ENCODE peak calls at places on chromosomes 3 and 15, in six cellular contexts. B is neural progenitor cell, Q is HFFc6, P is lower leg skin, F is stomach, L is heart right ventricle. O is an unnamed sample.

GRCh38 chr3:39147711-39148115 is 5.7 kb downstream of the CSRNP1 start:
- DNase-seq in F (no peak), Q (no peak), B (no peak), L (no peak), P (no peak), O (peak)

GRCh38 chr3:128278130-128278529 is 124.8 kb downstream of the EEFSEC start:
- DNase-seq in Q (no peak), L (no peak), F (no peak), B (no peak), P (no peak), O (no peak)

GRCh38 chr15:67331676-67332075 is 77.1 kb downstream of the IQCH start:
- DNase-seq in L (no peak), B (no peak), P (no peak), F (no peak), Q (peak), O (no peak)

GRCh38 chr15:100729461-100729860 is 127.1 kb downstream of the ASB7 start:
- DNase-seq in F (no peak), P (no peak), L (no peak), B (no peak), Q (no peak), O (no peak)

GRCh38 chr3:12483364-12483763 is 916 bp upstream of the TSEN2 start:
- DNase-seq in P (no peak), F (no peak), L (no peak), Q (no peak), B (no peak), O (no peak)

GRCh38 chr3:106168941-106169340 is 300.1 kb upstream of the CBLB start:
- DNase-seq in P (no peak), Q (no peak), L (no peak), B (peak), F (no peak), O (no peak)

GRCh38 chr15:53536479-53537120 is 222.9 kb downstream of the WDR72 start:
- DNase-seq in Q (no peak), B (peak), F (no peak), L (no peak), P (no peak), O (no peak)

GRCh38 chr15:65791335-65792129 is 561 bp downstream of the DENND4A start:
- DNase-seq in B (peak), L (peak), P (peak), F (peak), Q (peak), O (peak)

GRCh38 chr3:127108796-127109195 is 84.1 kb upstream of the PRR23E start:
- DNase-seq in L (no peak), P (no peak), F (peak), Q (no peak), B (peak), O (no peak)

GRCh38 chr3:126338796-126339241 is 18.4 kb downstream of the KLF15 start:
- DNase-seq in B (no peak), L (no peak), P (no peak), Q (no peak), F (peak), O (peak)

GRCh38 chr3:182769673-182770072 is 23.6 kb upstream of the ATP11B start:
- DNase-seq in L (no peak), P (no peak), B (no peak), Q (no peak), F (no peak), O (no peak)

GRCh38 chr3:67037615-67038014 is 39.5 kb downstream of the KBTBD8 start:
- DNase-seq in F (no peak), Q (no peak), L (no peak), B (no peak), P (no peak), O (no peak)

GRCh38 chr3:127865941-127866340 is 43.6 kb upstream of the MGLL start:
- DNase-seq in L (no peak), B (no peak), Q (peak), P (no peak), F (no peak), O (no peak)

GRCh38 chr3:149867563-149867962 is 54.5 kb downstream of the RNF13 start:
- DNase-seq in L (no peak), F (no peak), P (no peak), B (no peak), Q (no peak), O (no peak)

GRCh38 chr15:42736178-42736792 is 643 bp downstream of the CDAN1 start:
- DNase-seq in L (peak), B (peak), Q (no peak), F (no peak), P (no peak), O (no peak)

GRCh38 chr15:81133782-81134461 is at the start of gene CFAP161:
- DNase-seq in P (peak), L (peak), B (peak), Q (peak), F (peak), O (peak)

GRCh38 chr3:20575153-20575552 is 389.1 kb upstream of the SGO1 start:
- DNase-seq in B (peak), F (no peak), L (no peak), P (no peak), Q (peak), O (no peak)

GRCh38 chr3:160830792-160831191 is 74.8 kb downstream of the PPM1L start:
- DNase-seq in L (no peak), F (no peak), P (no peak), B (no peak), Q (no peak), O (no peak)

GRCh38 chr3:197487911-197488391 is 67.8 kb downstream of the BDH1 start:
- DNase-seq in Q (peak), L (peak), F (no peak), B (no peak), P (no peak), O (peak)

GRCh38 chr3:184765047-184765729 is 46.8 kb upstream of the VPS8 start:
- DNase-seq in Q (no peak), L (no peak), B (no peak), P (no peak), F (no peak), O (no peak)

GRCh38 chr15:36791849-36792618 is 212.6 kb downstream of the CDIN1 start:
- DNase-seq in B (no peak), Q (no peak), P (no peak), F (no peak), L (peak), O (peak)

GRCh38 chr3:139561428-139561827 is 21.9 kb upstream of the RBP1 start:
- DNase-seq in Q (no peak), F (no peak), B (no peak), P (no peak), L (no peak), O (no peak)

GRCh38 chr3:139559541-139559940 is 20.0 kb upstream of the RBP1 start:
- DNase-seq in B (peak), P (no peak), L (no peak), Q (no peak), F (no peak), O (no peak)

GRCh38 chr3:139558351-139559170 is 19.0 kb upstream of the RBP1 start:
- DNase-seq in F (no peak), P (no peak), B (no peak), L (no peak), Q (no peak), O (no peak)

GRCh38 chr3:139561959-139562676 is 22.6 kb upstream of the RBP1 start:
- DNase-seq in B (peak), P (no peak), F (no peak), L (no peak), Q (no peak), O (no peak)

GRCh38 chr3:139564290-139564861 is 24.8 kb upstream of the RBP1 start:
- DNase-seq in P (no peak), B (peak), L (no peak), Q (no peak), F (no peak), O (no peak)
- TF ChIP-seq CTCF in P (no peak), B (peak), L (no peak), Q (no peak), F (no peak), O (no peak)

GRCh38 chr3:170848294-170848917 is 21.6 kb downstream of the RPL22L1 start:
- DNase-seq in B (no peak), Q (no peak), L (no peak), F (no peak), P (no peak), O (no peak)

DNA sequence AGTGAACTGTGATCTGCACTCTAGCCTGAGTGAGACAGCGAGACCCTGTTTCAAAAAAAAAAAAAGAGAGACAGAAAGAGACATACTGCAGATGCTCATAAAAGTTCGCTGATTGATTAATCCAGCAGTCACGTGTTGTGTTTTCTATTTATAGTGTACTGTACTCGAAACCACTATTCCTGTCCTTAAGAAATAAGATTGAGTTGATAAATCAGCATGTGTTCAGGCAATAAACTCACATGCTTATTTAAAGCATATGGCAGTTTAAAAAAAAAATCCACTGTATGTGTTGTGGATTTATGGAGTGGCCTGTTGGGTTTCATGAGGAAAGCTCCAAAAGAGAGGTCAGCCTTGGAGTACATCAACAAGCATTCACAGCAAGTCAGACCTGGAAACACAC is 17.7 kb downstream of the RPL22L1 start:
- DNase-seq in B (no peak), L (no peak), Q (no peak), P (no peak), F (no peak), O (no peak)
- TF ChIP-seq CTCF in B (no peak), L (no peak), Q (no peak), P (no peak), F (no peak), O (no peak)

DNA sequence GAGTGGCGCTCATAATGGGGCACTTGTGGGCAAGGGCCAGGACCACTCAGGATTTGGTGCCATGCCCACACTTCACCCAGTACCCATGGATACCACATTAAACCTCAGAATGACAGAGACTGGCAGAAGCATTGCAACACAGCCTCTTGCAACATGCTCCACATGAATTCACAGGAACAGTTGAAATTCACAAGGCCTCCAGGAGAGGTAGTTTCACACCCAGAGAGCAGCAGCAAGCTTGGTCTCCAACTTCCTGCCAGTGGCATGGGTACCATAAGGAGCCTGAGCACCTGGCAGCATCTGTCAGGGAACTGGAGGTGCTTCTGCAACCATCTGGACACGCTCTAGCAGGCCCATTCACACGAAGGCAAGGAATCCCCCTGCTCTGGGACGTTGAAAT is 101.0 kb downstream of the OSBPL10 start:
- DNase-seq in F (no peak), Q (no peak), B (no peak), P (no peak), L (no peak), O (no peak)
- TF ChIP-seq CTCF in F (no peak), Q (no peak), B (no peak), P (no peak), L (no peak), O (no peak)

GRCh38 chr3:179375091-179375999 is 27.8 kb downstream of the MFN1 start:
- DNase-seq in F (no peak), L (no peak), B (no peak), Q (no peak), P (no peak), O (no peak)

GRCh38 chr3:179376474-179376873 is 29.0 kb downstream of the MFN1 start:
- DNase-seq in P (no peak), B (no peak), L (no peak), Q (no peak), F (no peak), O (no peak)

GRCh38 chr3:179373938-179374337 is 26.4 kb downstream of the MFN1 start:
- DNase-seq in B (no peak), F (no peak), L (no peak), P (no peak), Q (no peak), O (no peak)
- TF ChIP-seq CTCF in B (peak), F (no peak), L (no peak), P (no peak), Q (peak), O (no peak)

DNA sequence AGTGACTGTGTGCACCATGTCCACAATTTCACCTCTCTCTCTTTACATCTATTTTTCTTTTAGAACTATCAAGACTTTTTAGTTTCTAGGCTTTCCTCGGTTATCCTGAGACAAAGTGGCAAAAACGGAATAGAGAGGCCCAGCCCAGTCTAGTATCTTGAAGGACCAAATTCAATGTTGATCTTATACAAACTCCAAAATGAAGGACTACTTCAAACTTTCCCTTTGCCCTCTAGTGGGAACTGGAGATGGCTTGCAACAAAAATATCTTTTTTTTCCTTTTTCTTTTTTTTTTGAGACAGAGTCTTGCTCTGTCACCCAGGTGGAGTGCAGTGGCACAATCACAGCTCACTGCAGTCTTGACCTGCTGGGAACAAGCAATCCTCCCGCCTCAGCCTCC is 338.5 kb upstream of the UMPS start:
- DNase-seq in Q (no peak), L (no peak), P (no peak), F (no peak), B (no peak), O (no peak)
- TF ChIP-seq CTCF in Q (peak), L (no peak), P (no peak), F (no peak), B (no peak), O (no peak)

GRCh38 chr3:99114565-99115291 is 213.2 kb upstream of the DCBLD2 start:
- DNase-seq in B (peak), P (no peak), Q (peak), F (no peak), L (no peak), O (no peak)
- TF ChIP-seq CTCF in B (peak), P (no peak), Q (peak), F (no peak), L (no peak), O (no peak)

GRCh38 chr3:33798418-33799201 is at the start of gene PDCD6IP:
- DNase-seq in P (peak), B (peak), L (peak), F (peak), Q (peak), O (peak)
- TF ChIP-seq CTCF in P (no peak), B (peak), L (no peak), F (peak), Q (peak), O (no peak)

GRCh38 chr3:75232216-75232615 is 431.9 kb upstream of the FRG2C start:
- DNase-seq in B (no peak), L (no peak), P (no peak), Q (no peak), F (no peak), O (no peak)

GRCh38 chr3:75242012-75242411 is 422.1 kb upstream of the FRG2C start:
- DNase-seq in Q (no peak), F (no peak), P (no peak), L (no peak), B (no peak), O (no peak)

DNA sequence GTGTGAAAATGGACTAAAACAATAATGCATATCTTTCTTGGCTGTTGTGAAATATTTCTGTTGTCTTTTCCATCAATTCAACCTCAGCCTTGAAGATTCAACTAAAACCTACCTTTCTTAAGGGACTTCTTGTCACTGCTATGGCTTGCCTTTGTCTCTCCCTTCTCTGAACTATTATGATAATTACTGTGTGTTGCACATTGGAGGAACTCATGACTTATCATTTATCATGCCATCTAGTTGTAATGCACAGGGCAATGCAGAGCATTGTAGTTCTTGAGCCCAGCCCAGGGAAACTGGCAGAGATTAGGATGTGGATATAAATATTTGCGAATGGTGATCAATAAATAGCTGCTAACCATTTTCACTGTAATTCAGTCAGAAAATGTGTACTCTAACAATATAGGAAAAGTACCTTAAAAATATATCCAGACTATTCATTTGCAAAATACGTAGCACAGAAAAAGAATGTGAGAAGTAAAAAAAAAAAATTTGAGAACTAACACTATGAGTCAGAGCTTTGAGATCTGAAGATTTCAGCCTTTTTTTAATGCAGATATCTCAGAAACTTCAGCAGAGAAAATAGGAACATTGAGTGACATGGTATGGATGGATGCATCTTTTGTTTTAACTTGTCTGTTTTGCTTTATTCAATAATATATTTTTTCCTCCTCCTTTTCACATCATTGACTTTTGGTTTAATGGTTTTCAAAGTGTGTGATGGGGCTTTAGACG is 426.9 kb upstream of the FRG2C start:
- DNase-seq in Q (no peak), F (no peak), L (no peak), P (no peak), B (no peak), O (no peak)
- TF ChIP-seq CTCF in Q (no peak), F (no peak), L (no peak), P (no peak), B (no peak), O (no peak)

O was measured in heart left ventricle.